ENCODE peak calls at places on chromosomes 4 and X, in ten cellular contexts. X is nucleus accumbens, V is SW480, U is osteocyte, N is heart right ventricle, W is fibroblast of mammary gland, L is esophagus squamous epithelium, Z is NCI-H1092, R is NCI-H345, E is NCI-H1694 treated with DMSO at 0.1 percent for 48 hours. C is an unnamed sample.
A peak's percentile ranks its signal among the peaks of the same experiment; 100 is the strongest.

GRCh38 chr4:64545593-64545992 is 136.3 kb upstream of the TECRL start:
- DNase-seq in X (no peak), V (no peak), U (no peak), N (no peak), W (no peak), L (no peak), Z (no peak), R (no peak), E (no peak), C (no peak)

GRCh38 chr4:170580651-170581050 is 490.9 kb upstream of the AADAT start:
- DNase-seq in X (no peak), V (no peak), U (no peak), N (no peak), W (no peak), L (no peak), Z (no peak), R (no peak), E (no peak), C (no peak)

GRCh38 chr4:11483076-11483475 is 54.4 kb upstream of the HS3ST1 start:
- DNase-seq in X (no peak), V (no peak), U (no peak), N (no peak), W (no peak), L (no peak), Z (no peak), R (no peak), E (no peak), C (no peak)

GRCh38 chr4:189092596-189092995 is 848.1 kb upstream of the FRG1 start:
- DNase-seq in X (no peak), V (peak; percentile 29), U (no peak), N (no peak), W (no peak), L (no peak), Z (no peak), R (no peak), E (no peak), C (peak; percentile 10)

GRCh38 chr4:147492301-147492700 is 11.4 kb downstream of the EDNRA start:
- DNase-seq in X (no peak), V (no peak), U (no peak), N (no peak), W (no peak), L (no peak), Z (no peak), R (no peak), E (no peak), C (no peak)

GRCh38 chrX:38151426-38151825 is 69.2 kb downstream of the SRPX start:
- DNase-seq in X (no peak), V (peak; percentile 58), U (no peak), N (no peak), W (no peak), L (no peak), Z (no peak), R (no peak), E (no peak), C (no peak)

GRCh38 chr4:54842226-54843055 is 184.7 kb downstream of the KIT start:
- DNase-seq in X (no peak), V (no peak), U (no peak), N (no peak), W (no peak), L (no peak), Z (no peak), R (no peak), E (no peak), C (no peak)

GRCh38 chrX:9897761-9898161 is 69.4 kb upstream of the CLDN34 start:
- DNase-seq in X (no peak), V (no peak), U (no peak), N (no peak), W (peak; percentile 85), L (no peak), Z (no peak), R (no peak), E (no peak), C (no peak)

GRCh38 chr4:124641715-124642380 is 70.7 kb downstream of the ANKRD50 start:
- DNase-seq in X (no peak), V (no peak), U (no peak), N (peak; percentile 9), W (peak; percentile 95), L (no peak), Z (no peak), R (no peak), E (no peak), C (no peak)

GRCh38 chr4:103478729-103479128 is 241.1 kb downstream of the TACR3 start:
- DNase-seq in X (no peak), V (no peak), U (no peak), N (no peak), W (peak; percentile 45), L (no peak), Z (no peak), R (no peak), E (no peak), C (no peak)

C was measured in NCI-H2029.